ENCODE peak calls at places on chromosome 18, in five cellular contexts. K is T-helper 1 cell, X is 8988T, Y is NCI-H774, E is NCI-H446 treated with DMSO at 0.1 percent for 48 hours. C is an unnamed sample.

GRCh38 chr18:21314721-21315120 is 72.7 kb downstream of the GREB1L start:
- DNase-seq in K (no peak), X (no peak), Y (no peak), E (no peak), C (no peak)

GRCh38 chr18:2826581-2826980 is 20.2 kb upstream of the EMILIN2 start:
- DNase-seq in K (no peak), X (no peak), Y (no peak), E (no peak), C (no peak)

GRCh38 chr18:55859116-55859515 is 271.1 kb upstream of the TCF4 start:
- DNase-seq in K (no peak), X (no peak), Y (no peak), E (no peak), C (no peak)

GRCh38 chr18:77114564-77115391 is 17.8 kb downstream of the MBP start:
- DNase-seq in K (no peak), X (no peak), Y (no peak), E (no peak), C (peak; percentile 21)

GRCh38 chr18:47418746-47419145 is 167.3 kb upstream of the SKOR2 start:
- DNase-seq in K (no peak), X (no peak), Y (no peak), E (no peak), C (no peak)

GRCh38 chr18:67432806-67433205 is 83.7 kb downstream of the DSEL start:
- DNase-seq in K (no peak), X (no peak), Y (no peak), E (no peak), C (no peak)

GRCh38 chr18:13222371-13223281 is 4.1 kb downstream of the LDLRAD4 start:
- DNase-seq in K (no peak), X (no peak), Y (peak; percentile 66), E (no peak), C (peak; percentile 52)

GRCh38 chr18:59536181-59536580 is 161.0 kb downstream of the CCBE1 start:
- DNase-seq in K (no peak), X (no peak), Y (no peak), E (no peak), C (no peak)

GRCh38 chr18:79422022-79422782 is 26.5 kb downstream of the NFATC1 start:
- DNase-seq in K (no peak), X (no peak), Y (no peak), E (no peak), C (no peak)

GRCh38 chr18:2169656-2170055 is 401.6 kb downstream of the METTL4 start:
- DNase-seq in K (no peak), X (no peak), Y (no peak), E (no peak), C (no peak)

GRCh38 chr18:6509417-6510198 is 94.9 kb upstream of the L3MBTL4 start:
- DNase-seq in K (no peak), X (no peak), Y (no peak), E (no peak), C (no peak)

GRCh38 chr18:23805898-23806297 is 116.6 kb downstream of the LAMA3 start:
- DNase-seq in K (no peak), X (no peak), Y (no peak), E (no peak), C (no peak)

C was measured in T47D.